ENCODE peak calls at places on chromosomes 4 and X, in nine cellular contexts. One of them, this sample, is unnamed.
A peak's percentile ranks its signal among the peaks of the same experiment; 100 is the strongest.

GRCh38 chrX:119093991-119094741 is 21.4 kb downstream of the CT47C1 start:
- DNase-seq in fibroblast of lung: no peak
- DNase-seq in Panc1: peak; percentile 8
- DNase-seq in lower lobe of right lung: no peak
- DNase-seq in IMR-90: peak; percentile 4
- DNase-seq in K562: no peak
- DNase-seq in RWPE1: no peak
- DNase-seq in lung: no peak
- DNase-seq in neuronal stem cell: no peak
- DNase-seq in this sample: peak; percentile 16

GRCh38 chrX:107731831-107732502 is 43.6 kb downstream of the TSC22D3 start:
- DNase-seq in fibroblast of lung: peak; percentile 93
- DNase-seq in Panc1: no peak
- DNase-seq in lower lobe of right lung: peak; percentile 88
- DNase-seq in IMR-90: peak; percentile 58
- DNase-seq in K562: peak; percentile 73
- DNase-seq in RWPE1: peak; percentile 60
- DNase-seq in lung: peak; percentile 92
- DNase-seq in neuronal stem cell: no peak
- DNase-seq in this sample: no peak

GRCh38 chrX:128816919-128817318 is 706.4 kb downstream of the SMARCA1 start:
- DNase-seq in fibroblast of lung: no peak
- DNase-seq in Panc1: no peak
- DNase-seq in lower lobe of right lung: no peak
- DNase-seq in IMR-90: no peak
- DNase-seq in K562: peak; percentile 8
- DNase-seq in RWPE1: no peak
- DNase-seq in lung: no peak
- DNase-seq in neuronal stem cell: no peak
- DNase-seq in this sample: no peak

GRCh38 chr4:59127748-59128147 is 2017.6 kb upstream of the IGFBP7 start:
- DNase-seq in fibroblast of lung: no peak
- DNase-seq in Panc1: no peak
- DNase-seq in lower lobe of right lung: no peak
- DNase-seq in IMR-90: no peak
- DNase-seq in K562: no peak
- DNase-seq in RWPE1: no peak
- DNase-seq in lung: no peak
- DNase-seq in neuronal stem cell: no peak
- DNase-seq in this sample: no peak

GRCh38 chrX:44596277-44596676 is 53.6 kb upstream of the FUNDC1 start:
- DNase-seq in fibroblast of lung: no peak
- DNase-seq in Panc1: no peak
- DNase-seq in lower lobe of right lung: no peak
- DNase-seq in IMR-90: no peak
- DNase-seq in K562: no peak
- DNase-seq in RWPE1: no peak
- DNase-seq in lung: no peak
- DNase-seq in neuronal stem cell: no peak
- DNase-seq in this sample: no peak

GRCh38 chr4:139530833-139531427 is 25.1 kb downstream of the SETD7 start:
- DNase-seq in fibroblast of lung: peak; percentile 42
- DNase-seq in Panc1: no peak
- DNase-seq in lower lobe of right lung: no peak
- DNase-seq in IMR-90: no peak
- DNase-seq in K562: peak; percentile 67
- DNase-seq in RWPE1: peak; percentile 61
- DNase-seq in lung: peak; percentile 54
- DNase-seq in neuronal stem cell: peak; percentile 43
- DNase-seq in this sample: no peak

GRCh38 chr4:185244763-185245162 is 35.4 kb downstream of the SNX25 start:
- DNase-seq in fibroblast of lung: no peak
- DNase-seq in Panc1: no peak
- DNase-seq in lower lobe of right lung: no peak
- DNase-seq in IMR-90: no peak
- DNase-seq in K562: no peak
- DNase-seq in RWPE1: no peak
- DNase-seq in lung: no peak
- DNase-seq in neuronal stem cell: no peak
- DNase-seq in this sample: no peak

GRCh38 chrX:119492463-119492862 is 24.2 kb downstream of the SLC25A5 start:
- DNase-seq in fibroblast of lung: no peak
- DNase-seq in Panc1: no peak
- DNase-seq in lower lobe of right lung: no peak
- DNase-seq in IMR-90: no peak
- DNase-seq in K562: no peak
- DNase-seq in RWPE1: no peak
- DNase-seq in lung: no peak
- DNase-seq in neuronal stem cell: no peak
- DNase-seq in this sample: no peak

GRCh38 chrX:2572740-2573139 is 72.0 kb upstream of the DHRSX start:
- DNase-seq in fibroblast of lung: no peak
- DNase-seq in Panc1: no peak
- DNase-seq in lower lobe of right lung: no peak
- DNase-seq in IMR-90: no peak
- DNase-seq in K562: no peak
- DNase-seq in RWPE1: peak; percentile 34
- DNase-seq in lung: no peak
- DNase-seq in neuronal stem cell: no peak
- DNase-seq in this sample: no peak

GRCh38 chr4:138242830-138243149 is 641 bp upstream of the SLC7A11 start:
- DNase-seq in fibroblast of lung: no peak
- DNase-seq in Panc1: no peak
- DNase-seq in lower lobe of right lung: no peak
- DNase-seq in IMR-90: no peak
- DNase-seq in K562: no peak
- DNase-seq in RWPE1: no peak
- DNase-seq in lung: no peak
- DNase-seq in neuronal stem cell: no peak
- DNase-seq in this sample: no peak

GRCh38 chr4:153792007-153792892 is 3.4 kb upstream of the SFRP2 start:
- DNase-seq in fibroblast of lung: peak; percentile 47
- DNase-seq in Panc1: no peak
- DNase-seq in lower lobe of right lung: peak; percentile 64
- DNase-seq in IMR-90: no peak
- DNase-seq in K562: peak; percentile 40
- DNase-seq in RWPE1: peak; percentile 64
- DNase-seq in lung: peak; percentile 50
- DNase-seq in neuronal stem cell: peak; percentile 94
- DNase-seq in this sample: no peak

GRCh38 chrX:109856974-109857373 is 123.9 kb upstream of the ACSL4 start:
- DNase-seq in fibroblast of lung: peak; percentile 66
- DNase-seq in Panc1: no peak
- DNase-seq in lower lobe of right lung: no peak
- DNase-seq in IMR-90: peak; percentile 34
- DNase-seq in K562: peak; percentile 20
- DNase-seq in RWPE1: peak; percentile 21
- DNase-seq in lung: no peak
- DNase-seq in neuronal stem cell: peak; percentile 9
- DNase-seq in this sample: no peak

GRCh38 chr4:8331567-8331955 is 62.0 kb downstream of the HTRA3 start:
- DNase-seq in fibroblast of lung: no peak
- DNase-seq in Panc1: no peak
- DNase-seq in lower lobe of right lung: no peak
- DNase-seq in IMR-90: no peak
- DNase-seq in K562: no peak
- DNase-seq in RWPE1: no peak
- DNase-seq in lung: no peak
- DNase-seq in neuronal stem cell: no peak
- DNase-seq in this sample: no peak

GRCh38 chr4:54746228-54746627 is 88.5 kb downstream of the KIT start:
- DNase-seq in fibroblast of lung: no peak
- DNase-seq in Panc1: no peak
- DNase-seq in lower lobe of right lung: no peak
- DNase-seq in IMR-90: no peak
- DNase-seq in K562: no peak
- DNase-seq in RWPE1: no peak
- DNase-seq in lung: no peak
- DNase-seq in neuronal stem cell: no peak
- DNase-seq in this sample: no peak

GRCh38 chr4:75135068-75135825 is 202.3 kb downstream of the PARM1 start:
- DNase-seq in fibroblast of lung: no peak
- DNase-seq in Panc1: no peak
- DNase-seq in lower lobe of right lung: no peak
- DNase-seq in IMR-90: no peak
- DNase-seq in K562: no peak
- DNase-seq in RWPE1: no peak
- DNase-seq in lung: no peak
- DNase-seq in neuronal stem cell: no peak
- DNase-seq in this sample: no peak

GRCh38 chr4:145436114-145436513 is 45.5 kb upstream of the SMAD1 start:
- DNase-seq in fibroblast of lung: no peak
- DNase-seq in Panc1: no peak
- DNase-seq in lower lobe of right lung: no peak
- DNase-seq in IMR-90: no peak
- DNase-seq in K562: no peak
- DNase-seq in RWPE1: no peak
- DNase-seq in lung: no peak
- DNase-seq in neuronal stem cell: no peak
- DNase-seq in this sample: no peak

GRCh38 chr4:123877561-123877960 is 481.0 kb downstream of the SPRY1 start:
- DNase-seq in fibroblast of lung: no peak
- DNase-seq in Panc1: no peak
- DNase-seq in lower lobe of right lung: no peak
- DNase-seq in IMR-90: peak; percentile 40
- DNase-seq in K562: no peak
- DNase-seq in RWPE1: no peak
- DNase-seq in lung: no peak
- DNase-seq in neuronal stem cell: no peak
- DNase-seq in this sample: no peak

GRCh38 chrX:102858826-102859627 is 78.0 kb upstream of the RAB40AL start:
- DNase-seq in fibroblast of lung: no peak
- DNase-seq in Panc1: no peak
- DNase-seq in lower lobe of right lung: no peak
- DNase-seq in IMR-90: no peak
- DNase-seq in K562: no peak
- DNase-seq in RWPE1: no peak
- DNase-seq in lung: no peak
- DNase-seq in neuronal stem cell: peak; percentile 0
- DNase-seq in this sample: no peak

DNA sequence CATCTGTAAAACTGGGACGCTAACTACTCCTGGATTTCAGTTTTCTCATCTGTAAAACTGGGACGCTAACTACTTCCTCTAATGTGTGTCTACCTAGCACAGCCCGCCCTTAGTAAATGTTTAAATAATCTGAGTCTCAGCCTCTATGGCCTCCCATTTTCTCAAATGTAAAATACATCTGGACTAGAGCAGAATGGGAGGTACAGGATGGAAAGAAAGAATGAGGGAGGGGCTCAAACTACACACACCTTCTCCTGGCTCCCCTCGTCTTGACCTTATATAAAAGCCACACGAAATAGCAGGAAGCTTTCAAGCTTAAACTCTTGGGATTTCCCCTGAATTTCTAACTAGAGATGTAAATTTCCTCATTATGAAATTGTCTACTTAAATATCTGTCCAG is 219.8 kb downstream of the NWD2 start:
- DNase-seq in fibroblast of lung: no peak
- DNase-seq in Panc1: no peak
- DNase-seq in lower lobe of right lung: no peak
- DNase-seq in IMR-90: no peak
- DNase-seq in K562: no peak
- DNase-seq in RWPE1: no peak
- DNase-seq in lung: no peak
- DNase-seq in neuronal stem cell: no peak
- DNase-seq in this sample: no peak
- H3K27ac ChIP-seq in fibroblast of lung: no peak overlapping the region
- H3K27ac ChIP-seq in Panc1: no peak overlapping the region
- H3K27ac ChIP-seq in lower lobe of right lung: no peak overlapping the region
- H3K27ac ChIP-seq in IMR-90: no peak overlapping the region
- H3K27ac ChIP-seq in K562: no peak overlapping the region
- H3K27ac ChIP-seq in RWPE1: no peak overlapping the region
- H3K27ac ChIP-seq in lung: no peak overlapping the region
- H3K27ac ChIP-seq in neuronal stem cell: no peak overlapping the region
- H3K27ac ChIP-seq in this sample: no peak overlapping the region

DNA sequence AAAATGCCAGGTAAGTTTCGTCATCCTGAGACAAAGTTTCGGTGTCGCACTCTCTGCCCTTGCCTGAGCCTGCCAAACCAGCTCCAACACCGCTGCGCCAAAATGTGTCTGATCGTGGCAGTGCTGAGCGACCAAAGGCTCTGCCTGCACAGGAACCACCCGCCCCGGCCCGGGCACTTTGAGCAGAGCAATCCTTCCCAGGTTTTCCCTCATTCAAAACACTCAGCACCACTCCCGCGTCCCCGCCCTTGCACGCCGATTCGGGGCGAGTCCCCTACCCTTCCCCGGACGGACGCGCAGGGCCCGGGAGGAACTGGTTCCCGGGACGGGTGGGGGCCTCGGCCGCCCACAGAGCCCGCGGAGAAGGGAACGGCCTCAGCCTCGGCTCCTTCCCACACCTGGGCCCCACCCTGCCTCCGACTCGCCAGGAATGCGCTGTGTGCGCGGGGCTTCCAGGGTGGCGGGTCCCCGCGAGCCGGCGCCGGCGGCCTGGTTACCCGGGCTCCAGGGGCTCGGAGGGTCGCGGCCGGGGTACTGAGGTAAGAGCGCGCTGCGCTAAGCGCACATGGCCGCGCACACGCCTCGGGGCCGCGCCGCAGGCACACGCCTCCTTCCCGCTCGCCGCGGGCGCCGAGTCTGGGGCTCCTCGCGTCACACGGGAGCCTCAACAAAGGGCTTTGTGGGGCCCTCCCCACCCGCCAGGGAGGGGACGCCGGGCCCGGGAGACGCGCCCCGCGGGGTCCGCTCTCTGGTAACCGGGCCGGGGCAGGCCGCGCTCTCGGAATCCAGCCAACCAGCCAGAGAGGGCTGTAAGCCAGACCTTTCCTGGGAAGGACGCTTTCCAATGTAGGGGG is at the start of gene C4orf36:
- DNase-seq in fibroblast of lung: peak; percentile 45
- DNase-seq in Panc1: no peak
- DNase-seq in lower lobe of right lung: peak; percentile 88
- DNase-seq in IMR-90: peak; percentile 18
- DNase-seq in K562: peak; percentile 56
- DNase-seq in RWPE1: peak; percentile 72
- DNase-seq in lung: peak; percentile 86
- DNase-seq in neuronal stem cell: peak; percentile 70
- DNase-seq in this sample: peak; percentile 75
- H3K27ac ChIP-seq in fibroblast of lung: peak within 1 kb of the TSS; percentile 70
- H3K27ac ChIP-seq in Panc1: peak within 1 kb of the TSS; percentile 51
- H3K27ac ChIP-seq in lower lobe of right lung: peak within 1 kb of the TSS; percentile 86
- H3K27ac ChIP-seq in IMR-90: peak within 1 kb of the TSS; percentile 32
- H3K27ac ChIP-seq in K562: no peak within 1 kb of the TSS
- H3K27ac ChIP-seq in RWPE1: peak within 1 kb of the TSS; percentile 95
- H3K27ac ChIP-seq in lung: no peak within 1 kb of the TSS
- H3K27ac ChIP-seq in neuronal stem cell: peak within 1 kb of the TSS; percentile 72
- H3K27ac ChIP-seq in this sample: peak within 1 kb of the TSS; percentile 99

GRCh38 chr4:4267981-4268380 is 20.0 kb upstream of the TMEM128 start:
- DNase-seq in fibroblast of lung: no peak
- DNase-seq in Panc1: no peak
- DNase-seq in lower lobe of right lung: no peak
- DNase-seq in IMR-90: no peak
- DNase-seq in K562: no peak
- DNase-seq in RWPE1: no peak
- DNase-seq in lung: no peak
- DNase-seq in neuronal stem cell: no peak
- DNase-seq in this sample: no peak
- H3K27ac ChIP-seq in fibroblast of lung: no peak overlapping the region
- H3K27ac ChIP-seq in Panc1: no peak overlapping the region
- H3K27ac ChIP-seq in lower lobe of right lung: peak overlapping the region; percentile 81
- H3K27ac ChIP-seq in IMR-90: no peak overlapping the region
- H3K27ac ChIP-seq in K562: no peak overlapping the region
- H3K27ac ChIP-seq in RWPE1: no peak overlapping the region
- H3K27ac ChIP-seq in lung: no peak overlapping the region
- H3K27ac ChIP-seq in neuronal stem cell: no peak overlapping the region
- H3K27ac ChIP-seq in this sample: no peak overlapping the region

GRCh38 chr4:128349921-128350320 is 62.3 kb upstream of the PGRMC2 start:
- DNase-seq in fibroblast of lung: peak; percentile 96
- DNase-seq in Panc1: no peak
- DNase-seq in lower lobe of right lung: no peak
- DNase-seq in IMR-90: peak; percentile 97
- DNase-seq in K562: no peak
- DNase-seq in RWPE1: no peak
- DNase-seq in lung: no peak
- DNase-seq in neuronal stem cell: no peak
- DNase-seq in this sample: no peak
- H3K27ac ChIP-seq in fibroblast of lung: no peak overlapping the region
- H3K27ac ChIP-seq in Panc1: no peak overlapping the region
- H3K27ac ChIP-seq in lower lobe of right lung: no peak overlapping the region
- H3K27ac ChIP-seq in IMR-90: peak overlapping the region; percentile 97
- H3K27ac ChIP-seq in K562: no peak overlapping the region
- H3K27ac ChIP-seq in RWPE1: no peak overlapping the region
- H3K27ac ChIP-seq in lung: no peak overlapping the region
- H3K27ac ChIP-seq in neuronal stem cell: no peak overlapping the region
- H3K27ac ChIP-seq in this sample: no peak overlapping the region

This sample was measured in epithelial cell of prostate.